ENCODE peak calls at places on chromosomes 4 and X, in ten cellular contexts. O, B, P, S, C, R, X, Q, Y and V are unnamed samples.

GRCh38 chr4:155629183-155629825 is 37.3 kb upstream of the GUCY1A1 start:
- DNase-seq in C (no peak), P (no peak), X (no peak), S (no peak), R (no peak), B (no peak), Q (no peak), O (no peak), Y (no peak), V (no peak)

GRCh38 chr4:3675251-3676115 is 90.7 kb upstream of the ADRA2C start:
- DNase-seq in X (no peak), Y (no peak), B (no peak), C (peak), Q (peak), P (no peak), O (no peak), R (peak), S (no peak), V (no peak)

GRCh38 chrX:39944416-39944815 is 153.3 kb downstream of the BCOR start:
- DNase-seq in P (no peak), Q (no peak), Y (no peak), R (no peak), B (no peak), O (no peak), S (no peak), X (no peak), C (no peak), V (no peak)

GRCh38 chrX:23919706-23920320 is 12.0 kb downstream of the CXorf58 start:
- DNase-seq in P (no peak), C (no peak), Y (no peak), R (peak), O (no peak), Q (peak), X (peak), B (no peak), S (no peak), V (no peak)

GRCh38 chr4:161554372-161554990 is 609.3 kb downstream of the FSTL5 start:
- DNase-seq in R (no peak), O (no peak), S (no peak), X (no peak), Y (no peak), C (no peak), B (no peak), Q (no peak), P (no peak), V (no peak)

GRCh38 chr4:43680416-43680815 is 768.2 kb downstream of the KCTD8 start:
- DNase-seq in Q (no peak), O (no peak), C (no peak), P (no peak), S (no peak), R (no peak), Y (no peak), B (no peak), X (no peak), V (no peak)

GRCh38 chr4:152185786-152186540 is 349.9 kb downstream of the FBXW7 start:
- DNase-seq in S (no peak), P (no peak), O (no peak), Q (no peak), C (no peak), B (no peak), X (no peak), R (no peak), Y (no peak), V (no peak)

GRCh38 chr4:118803253-118803652 is 32.7 kb downstream of the SEC24D start:
- DNase-seq in O (no peak), B (no peak), X (no peak), S (no peak), C (no peak), Q (no peak), Y (no peak), P (no peak), R (no peak), V (no peak)

GRCh38 chrX:48540015-48540350 is 469 bp downstream of the TBC1D25 start:
- DNase-seq in X (peak), R (no peak), Q (peak), P (no peak), O (peak), Y (no peak), S (no peak), C (peak), B (no peak), V (no peak)

DNA sequence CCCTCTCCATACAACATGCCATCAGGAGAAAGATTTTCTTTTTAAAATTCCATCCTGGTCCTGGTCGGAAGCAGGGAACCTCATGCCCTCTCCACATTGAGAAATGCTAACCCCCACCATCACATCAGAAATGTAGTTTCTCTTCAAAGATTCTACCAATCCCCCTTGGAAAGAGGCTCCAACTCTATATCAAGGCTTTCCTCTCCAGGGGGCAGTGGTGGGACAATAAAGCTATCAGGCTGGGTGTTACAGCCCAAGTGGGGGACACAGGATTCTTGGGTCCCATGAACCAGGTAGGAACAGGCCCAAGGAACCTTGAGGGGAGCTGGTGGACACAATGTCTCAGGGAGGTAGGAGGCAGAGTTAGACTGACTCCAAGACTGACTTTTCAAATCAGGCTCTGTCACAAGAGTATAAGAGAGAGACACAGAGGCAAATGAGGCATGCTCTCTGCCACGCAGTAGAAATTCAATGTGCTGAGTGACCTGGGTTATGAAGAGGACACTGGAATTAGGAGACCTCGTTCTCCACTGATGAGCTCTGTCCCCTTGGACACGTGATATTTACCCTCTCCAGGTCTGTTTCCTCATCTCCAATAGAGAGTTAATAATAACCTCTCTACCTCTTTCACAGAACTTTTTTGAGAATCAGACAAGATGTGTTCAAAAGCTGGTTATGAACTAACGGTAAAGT is 4.5 kb downstream of the GJB1 start:
- DNase-seq in S (no peak), O (no peak), Q (no peak), C (no peak), P (no peak), B (no peak), X (no peak), R (no peak), Y (no peak), V (no peak)
- TF ChIP-seq CTCF in S (no peak), O (no peak), Q (no peak), C (no peak), P (no peak), B (no peak), X (peak), R (no peak), Y (no peak), V (no peak)

GRCh38 chrX:19225906-19226305 is 103.6 kb upstream of the ADGRG2 start:
- DNase-seq in X (peak), Y (no peak), P (no peak), B (no peak), Q (peak), C (no peak), S (no peak), O (no peak), R (peak), V (no peak)
- TF ChIP-seq CTCF in X (no peak), Y (no peak), P (no peak), B (no peak), Q (no peak), C (no peak), S (no peak), O (no peak), R (peak), V (no peak)

DNA sequence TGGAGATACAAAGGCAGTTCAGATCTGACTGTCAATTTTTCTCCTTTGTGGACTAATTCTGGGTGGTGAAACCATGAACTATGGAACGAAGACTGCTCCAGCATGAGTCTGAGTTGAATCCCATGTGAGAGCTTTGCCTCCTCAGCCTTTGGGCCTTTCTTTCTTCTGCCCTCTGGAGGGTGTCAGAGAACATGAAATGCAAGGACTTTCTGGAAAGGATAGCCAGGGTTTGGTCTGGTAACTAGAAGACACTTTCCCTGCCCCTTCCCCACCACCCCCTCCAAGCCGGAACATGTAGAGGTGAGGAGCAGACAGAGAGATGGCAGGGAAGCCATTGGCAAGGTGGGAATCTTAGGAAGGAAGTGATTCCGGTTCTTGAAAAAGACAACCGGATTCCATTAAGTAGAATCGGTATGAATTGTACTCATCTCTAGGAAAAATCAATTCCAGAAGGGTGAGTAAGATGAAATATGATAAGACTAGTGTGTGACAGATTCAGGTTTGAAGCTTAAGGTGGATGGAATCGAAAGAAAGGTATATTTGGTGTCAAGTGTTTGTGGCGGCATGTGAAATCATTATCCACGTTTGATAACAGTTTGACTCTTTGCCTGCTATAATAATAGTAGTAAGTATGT is 19.0 kb downstream of the FHL1 start:
- DNase-seq in C (peak), B (no peak), P (no peak), S (no peak), R (no peak), Q (no peak), Y (no peak), O (no peak), X (peak), V (no peak)
- TF ChIP-seq CTCF in C (peak), B (no peak), P (no peak), S (peak), R (peak), Q (no peak), Y (peak), O (no peak), X (peak), V (no peak)

DNA sequence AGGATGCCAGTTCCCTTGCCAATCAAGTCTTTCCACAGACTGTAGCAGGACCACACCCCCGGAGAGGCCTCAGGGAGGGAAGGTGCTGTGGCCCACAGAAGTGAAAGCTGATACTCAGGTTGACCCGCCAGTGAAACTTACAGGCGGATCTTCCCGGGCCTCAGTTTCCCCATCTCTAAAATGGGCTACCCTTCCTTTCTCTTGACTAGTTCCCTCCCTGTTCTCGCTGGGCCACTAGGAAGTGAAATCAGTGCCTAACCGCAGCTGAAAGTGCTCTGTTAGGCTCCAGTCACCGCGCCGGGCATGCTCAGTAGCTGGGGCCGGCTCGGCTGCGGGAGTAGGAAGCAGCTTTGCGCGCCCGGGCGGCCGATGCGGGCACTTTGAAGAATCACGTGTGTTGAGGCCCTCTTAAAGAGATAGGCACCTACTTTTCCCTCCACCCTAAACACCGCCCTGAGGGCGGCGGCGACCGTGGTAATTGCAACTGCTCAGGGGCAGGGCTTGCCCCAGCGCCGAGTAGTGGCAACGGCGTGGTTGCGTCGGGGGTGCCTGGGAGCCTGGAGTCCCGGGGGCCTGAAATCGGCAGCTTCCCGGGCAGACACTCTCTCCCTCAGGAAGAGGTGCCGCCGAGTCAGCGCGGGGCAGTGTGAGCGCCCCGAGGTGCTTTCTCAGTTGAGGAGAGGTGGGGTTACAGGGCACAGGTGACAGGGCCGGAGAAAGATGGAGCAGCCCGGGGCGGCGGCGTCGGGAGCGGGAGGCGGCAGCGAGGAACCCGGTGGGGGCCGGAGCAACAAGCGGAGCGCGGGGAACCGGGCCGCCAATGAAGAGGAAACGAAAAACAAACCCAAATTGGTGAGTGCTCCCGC is at the start of gene DIAPH2:
- DNase-seq in R (peak), Q (peak), Y (peak), X (peak), O (peak), C (peak), P (peak), S (peak), B (peak), V (peak)
- TF ChIP-seq CTCF in R (peak), Q (no peak), Y (no peak), X (peak), O (no peak), C (peak), P (no peak), S (peak), B (no peak), V (no peak)

DNA sequence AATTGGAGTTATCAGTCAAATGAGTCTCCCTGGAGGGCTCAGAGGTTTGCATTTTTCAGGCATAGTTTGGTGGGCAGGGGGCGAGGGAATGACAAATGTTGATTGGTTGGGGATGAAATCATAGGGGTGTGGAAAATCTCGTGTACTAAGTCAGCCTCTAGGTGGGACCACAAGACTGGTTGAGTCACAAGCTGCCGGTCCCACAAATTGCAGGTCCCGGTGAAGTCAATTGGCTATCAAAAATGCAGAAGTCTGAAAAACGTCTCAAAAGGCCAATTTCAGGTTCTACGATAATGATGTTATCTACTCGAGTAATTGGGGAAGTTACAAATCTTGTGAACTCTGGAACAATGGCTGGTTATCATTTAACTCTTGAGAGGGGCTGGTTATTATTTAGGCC is 98.8 kb upstream of the DHX15 start:
- DNase-seq in R (no peak), S (no peak), C (no peak), P (no peak), B (no peak), O (no peak), Y (no peak), Q (no peak), X (peak), V (no peak)
- TF ChIP-seq CTCF in R (peak), S (no peak), C (no peak), P (no peak), B (no peak), O (no peak), Y (peak), Q (no peak), X (no peak), V (no peak)

DNA sequence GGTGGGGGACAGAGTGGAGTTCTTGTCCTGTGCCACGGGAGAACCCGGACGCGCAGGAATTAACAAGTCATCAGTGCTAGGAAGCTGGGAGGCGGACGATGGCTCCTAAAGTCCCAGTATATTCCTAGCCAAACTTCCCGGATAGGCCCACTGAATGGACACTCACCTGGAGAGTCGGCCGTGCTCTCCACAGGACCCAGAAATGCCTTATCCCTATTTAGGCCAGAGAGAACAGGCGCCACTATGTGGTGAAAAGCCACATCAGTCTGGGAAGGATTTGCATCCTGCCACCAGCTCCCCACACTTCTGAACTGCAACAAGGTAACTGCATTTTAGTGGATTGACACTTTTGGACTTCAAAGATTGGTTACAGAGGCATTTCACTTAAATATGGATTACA is 1.1 kb downstream of the CFAP299 start:
- DNase-seq in B (peak), C (no peak), S (no peak), Y (no peak), R (peak), Q (peak), P (no peak), O (peak), X (peak), V (no peak)
- TF ChIP-seq CTCF in B (no peak), C (peak), S (no peak), Y (no peak), R (peak), Q (no peak), P (no peak), O (no peak), X (peak), V (no peak)